ENCODE peak calls at places on chromosomes 2 and 18, in four cellular contexts. U is GM23248, P is cardiac muscle cell, S is right cardiac atrium. Q is an unnamed sample.

GRCh38 chr2:101983486-101983885 is 8.3 kb upstream of the IL1R2 start:
- DNase-seq in U (peak; percentile 51), P (no peak), S (no peak), Q (no peak)

GRCh38 chr2:189096769-189097447 is 82.7 kb downstream of the COL5A2 start:
- DNase-seq in U (peak; percentile 83), P (peak; percentile 19), S (no peak), Q (no peak)

GRCh38 chr2:3285901-3286645 is 91.5 kb downstream of the EIPR1 start:
- DNase-seq in U (no peak), P (no peak), S (no peak), Q (no peak)

GRCh38 chr2:2025803-2026202 is 281.5 kb upstream of the PXDN start:
- DNase-seq in U (no peak), P (no peak), S (no peak), Q (no peak)

GRCh38 chr2:176297067-176297466 is 27.8 kb downstream of the MTX2 start:
- DNase-seq in U (no peak), P (no peak), S (no peak), Q (no peak)

GRCh38 chr2:39730276-39730675 is 48.8 kb downstream of the THUMPD2 start:
- DNase-seq in U (no peak), P (no peak), S (no peak), Q (no peak)

GRCh38 chr18:37287601-37288000 is 278.0 kb downstream of the CELF4 start:
- DNase-seq in U (no peak), P (no peak), S (no peak), Q (no peak)

GRCh38 chr2:130756721-130757195 is 1.4 kb downstream of the AMER3 start:
- DNase-seq in U (no peak), P (no peak), S (no peak), Q (no peak)

GRCh38 chr2:236712961-236713673 is 143.5 kb downstream of the ACKR3 start:
- DNase-seq in U (no peak), P (no peak), S (no peak), Q (no peak)

GRCh38 chr2:66412874-66413273 is 22.1 kb upstream of the MEIS1 start:
- DNase-seq in U (no peak), P (no peak), S (no peak), Q (no peak)

GRCh38 chr2:100254646-100255210 is 67.6 kb downstream of the LONRF2 start:
- DNase-seq in U (no peak), P (no peak), S (no peak), Q (no peak)

GRCh38 chr2:230677182-230677946 is 35.3 kb upstream of the CAB39 start:
- DNase-seq in U (peak; percentile 69), P (no peak), S (no peak), Q (no peak)

GRCh38 chr2:177549171-177549570 is 156.6 kb downstream of the AGPS start:
- DNase-seq in U (no peak), P (no peak), S (no peak), Q (no peak)

GRCh38 chr2:234708717-234709116 is 211.8 kb upstream of the ARL4C start:
- DNase-seq in U (no peak), P (no peak), S (no peak), Q (no peak)

GRCh38 chr2:209644842-209645241 is 126.8 kb upstream of the UNC80 start:
- DNase-seq in U (no peak), P (no peak), S (no peak), Q (no peak)

GRCh38 chr2:177338177-177338721 is 54.3 kb upstream of the AGPS start:
- DNase-seq in U (peak; percentile 73), P (no peak), S (no peak), Q (no peak)

GRCh38 chr18:26981373-26982082 is 116.0 kb upstream of the AQP4 start:
- DNase-seq in U (no peak), P (no peak), S (no peak), Q (no peak)

GRCh38 chr18:34971313-34971712 is 69.9 kb upstream of the MAPRE2 start:
- DNase-seq in U (peak; percentile 84), P (no peak), S (no peak), Q (no peak)

GRCh38 chr2:74349889-74350288 is 6.7 kb upstream of the SLC4A5 start:
- DNase-seq in U (no peak), P (no peak), S (no peak), Q (no peak)

GRCh38 chr18:63065172-63065571 is 254.4 kb downstream of the BCL2 start:
- DNase-seq in U (no peak), P (no peak), S (no peak), Q (no peak)

GRCh38 chr2:55180374-55180773 is 51.7 kb downstream of the CLHC1 start:
- DNase-seq in U (no peak), P (no peak), S (no peak), Q (no peak)

GRCh38 chr2:55175254-55176093 is 56.6 kb downstream of the CLHC1 start:
- DNase-seq in U (peak; percentile 93), P (peak; percentile 50), S (no peak), Q (no peak)

GRCh38 chr2:55173422-55174020 is 58.6 kb downstream of the CLHC1 start:
- DNase-seq in U (no peak), P (no peak), S (no peak), Q (no peak)

DNA sequence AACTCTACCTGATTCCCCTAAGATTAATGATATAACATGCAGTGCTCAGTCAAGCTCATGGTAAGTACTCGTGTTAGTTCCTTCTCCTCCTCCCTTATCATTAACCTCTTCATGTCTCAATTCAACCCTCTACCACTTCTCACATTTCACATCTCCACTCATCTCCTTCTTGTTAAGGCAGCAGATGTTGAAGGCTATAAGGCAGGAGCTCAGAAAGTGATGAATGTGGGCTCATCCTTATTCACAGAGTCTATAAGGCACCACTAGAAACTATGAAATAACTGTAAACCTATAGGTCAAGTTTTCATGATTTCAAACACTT is 56.0 kb downstream of the CLHC1 start:
- DNase-seq in U (no peak), P (no peak), S (no peak), Q (no peak)
- H3K4me3 ChIP-seq in U (no peak overlapping the region), P (no peak overlapping the region), S (no peak overlapping the region), Q (no peak overlapping the region)

DNA sequence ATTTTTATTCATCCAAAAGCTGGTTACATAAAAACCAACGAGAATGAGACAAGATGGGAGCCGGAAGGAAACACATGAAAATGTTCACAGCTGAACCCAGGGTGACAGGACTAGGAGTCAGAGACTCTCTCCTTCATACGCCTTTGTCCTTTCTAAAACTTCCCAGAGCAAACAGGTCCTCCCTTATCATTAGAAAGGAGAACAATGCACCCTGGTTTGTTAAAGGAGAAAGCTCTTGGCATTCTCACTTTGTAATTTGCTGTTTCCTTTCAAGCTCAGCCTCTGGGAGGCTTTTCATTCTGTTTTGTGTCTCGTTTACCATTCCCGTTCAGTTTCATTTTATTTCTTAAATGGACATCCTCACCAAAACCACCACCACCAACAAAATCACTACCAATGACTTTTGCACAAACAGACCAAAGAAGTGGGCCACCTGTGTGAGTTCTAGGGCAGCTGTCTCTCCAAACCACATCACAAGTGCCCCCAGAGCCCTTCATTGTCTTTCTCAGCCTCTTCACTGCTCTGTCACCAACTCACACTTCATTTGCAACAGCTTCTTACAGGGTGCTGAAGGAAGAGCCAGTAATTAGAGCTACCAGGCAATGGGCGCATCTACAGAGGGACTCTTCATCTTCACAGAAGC is 105.3 kb downstream of the HDAC4 start:
- DNase-seq in U (no peak), P (no peak), S (no peak), Q (no peak)
- H3K4me1 ChIP-seq in U (peaks cover 13% of the 10 kb centered on the region), P (peaks cover 16% of the 10 kb centered on the region), S (peaks cover 24% of the 10 kb centered on the region), Q (peaks cover 25% of the 10 kb centered on the region)

GRCh38 chr2:29477186-29477585 is 362.0 kb downstream of the CLIP4 start:
- DNase-seq in U (no peak), P (no peak), S (no peak), Q (no peak)
- H3K4me3 ChIP-seq in U (no peak overlapping the region), P (no peak overlapping the region), S (no peak overlapping the region), Q (no peak overlapping the region)

DNA sequence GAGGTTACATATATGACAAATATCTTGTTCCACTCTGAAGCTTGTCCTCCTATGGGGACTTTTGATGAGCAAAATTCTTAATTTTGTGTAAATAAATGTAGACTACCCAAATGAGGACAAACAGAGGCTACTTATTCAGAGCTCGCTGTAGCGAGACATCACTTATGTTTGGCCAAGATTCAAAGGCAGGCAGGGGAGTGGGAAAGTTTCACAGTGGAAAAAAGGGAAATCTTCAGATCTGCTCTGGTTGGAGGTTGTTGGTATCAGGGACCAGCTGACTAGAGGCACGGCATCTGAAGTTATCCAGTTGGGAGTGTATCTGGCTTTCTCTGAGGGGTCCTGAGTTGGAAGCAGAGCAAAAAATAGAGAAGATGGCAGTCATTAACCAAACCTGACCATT is 1.3 kb downstream of the PLB1 start:
- DNase-seq in U (no peak), P (no peak), S (no peak), Q (no peak)
- H3K4me1 ChIP-seq in U (no peaks in the 10 kb centered on the region), P (no peaks in the 10 kb centered on the region), S (no peaks in the 10 kb centered on the region), Q (no peaks in the 10 kb centered on the region)

Q was measured in iPS DF 6.9.